ENCODE peak calls at places on chromosomes 1 and 21, in five cellular contexts. I, W, M, E and F are unnamed samples.

GRCh38 chr1:1123581-1124507 is 8.0 kb upstream of the C1orf159 start:
- DNase-seq in E (no peak), W (no peak), I (peak), M (no peak), F (no peak)

GRCh38 chr1:186950547-186950946 is 121.8 kb downstream of the PLA2G4A start:
- DNase-seq in I (no peak), W (no peak), M (no peak), E (no peak), F (no peak)

GRCh38 chr1:26771643-26772321 is 16.0 kb upstream of the PIGV start:
- DNase-seq in E (no peak), M (peak), W (no peak), I (no peak), F (no peak)

GRCh38 chr1:84892657-84893618 is at the start of gene LPAR3:
- DNase-seq in W (peak), M (peak), I (peak), E (no peak), F (no peak)

GRCh38 chr1:51950701-51951100 is 39.8 kb downstream of the RAB3B start:
- DNase-seq in W (no peak), M (no peak), I (peak), E (no peak), F (no peak)

GRCh38 chr1:163315773-163316374 is 5.9 kb upstream of the NUF2 start:
- DNase-seq in W (peak), I (peak), M (peak), E (no peak), F (no peak)

GRCh38 chr1:227946624-227947424 is 908 bp downstream of the WNT9A start:
- DNase-seq in W (peak), M (peak), E (no peak), I (peak), F (no peak)

GRCh38 chr1:206633708-206634121 is 1.6 kb upstream of the DYRK3 start:
- DNase-seq in E (no peak), M (no peak), W (no peak), I (no peak), F (no peak)

GRCh38 chr21:35475006-35475405 is 425.9 kb upstream of the RUNX1 start:
- DNase-seq in E (no peak), I (no peak), W (no peak), M (no peak), F (no peak)

GRCh38 chr1:119943216-119943615 is 46.9 kb upstream of the ADAM30 start:
- DNase-seq in E (no peak), W (no peak), I (no peak), M (no peak), F (no peak)

GRCh38 chr1:158249646-158250045 is 4.6 kb upstream of the CD1A start:
- DNase-seq in E (no peak), I (no peak), M (no peak), W (no peak), F (no peak)

GRCh38 chr1:3518256-3518655 is 63.8 kb downstream of the ARHGEF16 start:
- DNase-seq in W (no peak), E (no peak), M (peak), I (no peak), F (no peak)

GRCh38 chr21:34908424-34909055 is 140.6 kb downstream of the RUNX1 start:
- DNase-seq in I (no peak), E (no peak), M (no peak), W (peak), F (no peak)

GRCh38 chr1:217089239-217090014 is 366.2 kb upstream of the ESRRG start:
- DNase-seq in E (no peak), M (no peak), I (peak), W (peak), F (no peak)

GRCh38 chr1:52139817-52140540 is 1.9 kb upstream of the ZFYVE9 start:
- DNase-seq in W (no peak), E (no peak), M (peak), I (no peak), F (no peak)

GRCh38 chr1:46675549-46676314 is 4.1 kb downstream of the TEX38 start:
- DNase-seq in I (no peak), W (no peak), E (no peak), M (no peak), F (no peak)

GRCh38 chr1:233909195-233909594 is 4.7 kb downstream of the SLC35F3 start:
- DNase-seq in W (no peak), E (no peak), I (no peak), M (no peak), F (no peak)

GRCh38 chr1:117210831-117211261 is at the start of gene VTCN1:
- DNase-seq in W (no peak), I (no peak), M (no peak), E (no peak), F (no peak)

GRCh38 chr1:156460525-156460924 is 40.0 kb downstream of the MEF2D start:
- DNase-seq in M (no peak), I (no peak), E (no peak), W (no peak), F (no peak)

GRCh38 chr1:185813401-185813979 is 79.3 kb downstream of the HMCN1 start:
- DNase-seq in I (no peak), W (peak), E (no peak), M (no peak), F (no peak)

GRCh38 chr1:67162954-67163353 is 3.3 kb upstream of the IL23R start:
- DNase-seq in I (no peak), W (no peak), E (no peak), M (peak), F (no peak)

GRCh38 chr1:247857069-247857985 is at the start of gene TRIM58:
- DNase-seq in E (no peak), I (peak), W (peak), M (peak), F (no peak)

GRCh38 chr1:88595355-88595754 is 88.7 kb upstream of the PKN2 start:
- DNase-seq in W (no peak), I (no peak), M (no peak), E (no peak), F (no peak)

GRCh38 chr1:163985700-163986099 is 573.3 kb upstream of the PBX1 start:
- DNase-seq in I (no peak), E (no peak), W (no peak), M (no peak), F (no peak)

GRCh38 chr21:40120944-40121575 is 253.8 kb downstream of the PCP4 start:
- DNase-seq in E (no peak), W (no peak), I (no peak), M (no peak), F (no peak)

GRCh38 chr1:61183471-61184034 is 101.2 kb downstream of the NFIA start:
- DNase-seq in M (no peak), E (no peak), W (no peak), I (no peak), F (no peak)